ENCODE peak calls at places on chromosome 6, in six cellular contexts. One of them, this sample, is unnamed.

GRCh38 chr6:5701086-5701661 is 305.6 kb downstream of the NRN1 start:
- DNase-seq in coronary artery: no peak
- DNase-seq in heart right ventricle: no peak
- DNase-seq in pancreas: no peak
- DNase-seq in HCT116: no peak
- DNase-seq in PC-3: no peak
- DNase-seq in this sample: no peak

GRCh38 chr6:167031082-167031709 is 32.0 kb downstream of the CEP43 start:
- DNase-seq in coronary artery: no peak
- DNase-seq in heart right ventricle: no peak
- DNase-seq in pancreas: no peak
- DNase-seq in HCT116: no peak
- DNase-seq in PC-3: no peak
- DNase-seq in this sample: no peak

GRCh38 chr6:18958146-18958545 is 571.0 kb downstream of the RNF144B start:
- DNase-seq in coronary artery: no peak
- DNase-seq in heart right ventricle: no peak
- DNase-seq in pancreas: no peak
- DNase-seq in HCT116: no peak
- DNase-seq in PC-3: no peak
- DNase-seq in this sample: no peak

GRCh38 chr6:169213814-169214520 is 39.7 kb downstream of the THBS2 start:
- DNase-seq in coronary artery: no peak
- DNase-seq in heart right ventricle: no peak
- DNase-seq in pancreas: no peak
- DNase-seq in HCT116: no peak
- DNase-seq in PC-3: no peak
- DNase-seq in this sample: no peak

GRCh38 chr6:169292340-169293124 is 38.9 kb upstream of the THBS2 start:
- DNase-seq in coronary artery: no peak
- DNase-seq in heart right ventricle: no peak
- DNase-seq in pancreas: no peak
- DNase-seq in HCT116: peak
- DNase-seq in PC-3: peak
- DNase-seq in this sample: no peak

GRCh38 chr6:36727491-36728021 is 29.9 kb downstream of the RAB44 start:
- DNase-seq in coronary artery: no peak
- DNase-seq in heart right ventricle: no peak
- DNase-seq in pancreas: no peak
- DNase-seq in HCT116: no peak
- DNase-seq in PC-3: peak
- DNase-seq in this sample: no peak

GRCh38 chr6:164108092-164108491 is 693.6 kb downstream of the QKI start:
- DNase-seq in coronary artery: no peak
- DNase-seq in heart right ventricle: no peak
- DNase-seq in pancreas: no peak
- DNase-seq in HCT116: no peak
- DNase-seq in PC-3: no peak
- DNase-seq in this sample: no peak

GRCh38 chr6:110881929-110882629 is 7.5 kb downstream of the AMD1 start:
- DNase-seq in coronary artery: no peak
- DNase-seq in heart right ventricle: no peak
- DNase-seq in pancreas: no peak
- DNase-seq in HCT116: no peak
- DNase-seq in PC-3: no peak
- DNase-seq in this sample: no peak

GRCh38 chr6:124536792-124537191 is 425.4 kb upstream of the RNF217 start:
- DNase-seq in coronary artery: no peak
- DNase-seq in heart right ventricle: no peak
- DNase-seq in pancreas: no peak
- DNase-seq in HCT116: no peak
- DNase-seq in PC-3: no peak
- DNase-seq in this sample: no peak

GRCh38 chr6:166997768-166998255 is 1.4 kb upstream of the CEP43 start:
- DNase-seq in coronary artery: no peak
- DNase-seq in heart right ventricle: peak
- DNase-seq in pancreas: peak
- DNase-seq in HCT116: peak
- DNase-seq in PC-3: peak
- DNase-seq in this sample: peak

GRCh38 chr6:139376604-139377218 is 2.3 kb upstream of the CITED2 start:
- DNase-seq in coronary artery: no peak
- DNase-seq in heart right ventricle: no peak
- DNase-seq in pancreas: peak
- DNase-seq in HCT116: no peak
- DNase-seq in PC-3: peak
- DNase-seq in this sample: no peak

GRCh38 chr6:25133479-25133878 is 145.7 kb upstream of the CARMIL1 start:
- DNase-seq in coronary artery: no peak
- DNase-seq in heart right ventricle: no peak
- DNase-seq in pancreas: no peak
- DNase-seq in HCT116: no peak
- DNase-seq in PC-3: no peak
- DNase-seq in this sample: no peak

GRCh38 chr6:44270526-44271405 is 516 bp downstream of the TMEM151B start:
- DNase-seq in coronary artery: no peak
- DNase-seq in heart right ventricle: no peak
- DNase-seq in pancreas: no peak
- DNase-seq in HCT116: no peak
- DNase-seq in PC-3: no peak
- DNase-seq in this sample: no peak

GRCh38 chr6:84135291-84135690 is 92.2 kb downstream of the CEP162 start:
- DNase-seq in coronary artery: no peak
- DNase-seq in heart right ventricle: no peak
- DNase-seq in pancreas: no peak
- DNase-seq in HCT116: no peak
- DNase-seq in PC-3: no peak
- DNase-seq in this sample: no peak

GRCh38 chr6:151749341-151749740 is 58.1 kb upstream of the ESR1 start:
- DNase-seq in coronary artery: no peak
- DNase-seq in heart right ventricle: no peak
- DNase-seq in pancreas: no peak
- DNase-seq in HCT116: no peak
- DNase-seq in PC-3: no peak
- DNase-seq in this sample: no peak

GRCh38 chr6:80553071-80553740 is 446.7 kb downstream of the BCKDHB start:
- DNase-seq in coronary artery: no peak
- DNase-seq in heart right ventricle: no peak
- DNase-seq in pancreas: no peak
- DNase-seq in HCT116: no peak
- DNase-seq in PC-3: no peak
- DNase-seq in this sample: no peak

GRCh38 chr6:112163295-112164257 is 76.2 kb downstream of the FAM229B start:
- DNase-seq in coronary artery: no peak
- DNase-seq in heart right ventricle: peak
- DNase-seq in pancreas: peak
- DNase-seq in HCT116: peak
- DNase-seq in PC-3: peak
- DNase-seq in this sample: peak

GRCh38 chr6:160974304-160974771 is 17.2 kb upstream of the MAP3K4 start:
- DNase-seq in coronary artery: no peak
- DNase-seq in heart right ventricle: peak
- DNase-seq in pancreas: peak
- DNase-seq in HCT116: no peak
- DNase-seq in PC-3: no peak
- DNase-seq in this sample: no peak

GRCh38 chr6:21594427-21595264 is 1.1 kb downstream of the SOX4 start:
- DNase-seq in coronary artery: peak
- DNase-seq in heart right ventricle: peak
- DNase-seq in pancreas: peak
- DNase-seq in HCT116: no peak
- DNase-seq in PC-3: peak
- DNase-seq in this sample: peak

GRCh38 chr6:145813285-145814034 is 1.1 kb downstream of the FBXO30 start:
- DNase-seq in coronary artery: no peak
- DNase-seq in heart right ventricle: no peak
- DNase-seq in pancreas: no peak
- DNase-seq in HCT116: no peak
- DNase-seq in PC-3: peak
- DNase-seq in this sample: no peak

GRCh38 chr6:85569323-85569722 is 24.3 kb downstream of the SNX14 start:
- DNase-seq in coronary artery: no peak
- DNase-seq in heart right ventricle: no peak
- DNase-seq in pancreas: no peak
- DNase-seq in HCT116: no peak
- DNase-seq in PC-3: peak
- DNase-seq in this sample: no peak

GRCh38 chr6:165574770-165575549 is 88.1 kb downstream of the PDE10A start:
- DNase-seq in coronary artery: no peak
- DNase-seq in heart right ventricle: no peak
- DNase-seq in pancreas: no peak
- DNase-seq in HCT116: peak
- DNase-seq in PC-3: peak
- DNase-seq in this sample: no peak

GRCh38 chr6:4914412-4915159 is 89.3 kb downstream of the RPP40 start:
- DNase-seq in coronary artery: no peak
- DNase-seq in heart right ventricle: no peak
- DNase-seq in pancreas: no peak
- DNase-seq in HCT116: no peak
- DNase-seq in PC-3: peak
- DNase-seq in this sample: no peak

GRCh38 chr6:159979136-159979874 is 10.4 kb downstream of the IGF2R start:
- DNase-seq in coronary artery: no peak
- DNase-seq in heart right ventricle: peak
- DNase-seq in pancreas: no peak
- DNase-seq in HCT116: no peak
- DNase-seq in PC-3: peak
- DNase-seq in this sample: peak

GRCh38 chr6:18186033-18186432 is 30.8 kb downstream of the KDM1B start:
- DNase-seq in coronary artery: no peak
- DNase-seq in heart right ventricle: no peak
- DNase-seq in pancreas: no peak
- DNase-seq in HCT116: no peak
- DNase-seq in PC-3: peak
- DNase-seq in this sample: no peak

DNA sequence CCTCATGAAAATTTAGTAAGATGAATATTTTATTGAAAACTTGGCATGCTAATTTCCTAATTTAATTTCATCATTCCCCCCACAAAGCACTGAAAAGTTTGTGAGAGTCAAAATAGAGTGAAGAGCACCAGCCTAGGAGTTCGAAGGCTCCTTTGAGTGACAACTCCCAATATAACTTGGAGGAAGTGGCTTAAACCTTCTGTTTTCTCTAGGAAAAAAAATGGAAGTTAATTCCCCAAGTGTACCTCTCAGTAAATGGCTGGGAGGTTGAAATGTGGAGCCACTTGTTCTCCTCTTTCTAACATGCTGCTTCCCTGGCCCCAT is 107.3 kb downstream of the MAP3K7 start:
- DNase-seq in coronary artery: no peak
- DNase-seq in heart right ventricle: no peak
- DNase-seq in pancreas: no peak
- DNase-seq in HCT116: no peak
- DNase-seq in PC-3: no peak
- DNase-seq in this sample: no peak
- TF ChIP-seq CTCF in coronary artery: no peak
- TF ChIP-seq CTCF in heart right ventricle: no peak
- TF ChIP-seq CTCF in pancreas: peak
- TF ChIP-seq CTCF in HCT116: no peak
- TF ChIP-seq CTCF in PC-3: no peak
- TF ChIP-seq CTCF in this sample: no peak

GRCh38 chr6:136378888-136379287 is 89.2 kb upstream of the BCLAF1 start:
- DNase-seq in coronary artery: no peak
- DNase-seq in heart right ventricle: no peak
- DNase-seq in pancreas: no peak
- DNase-seq in HCT116: no peak
- DNase-seq in PC-3: peak
- DNase-seq in this sample: no peak
- TF ChIP-seq CTCF in coronary artery: no peak
- TF ChIP-seq CTCF in heart right ventricle: no peak
- TF ChIP-seq CTCF in pancreas: no peak
- TF ChIP-seq CTCF in HCT116: peak
- TF ChIP-seq CTCF in PC-3: peak
- TF ChIP-seq CTCF in this sample: peak

DNA sequence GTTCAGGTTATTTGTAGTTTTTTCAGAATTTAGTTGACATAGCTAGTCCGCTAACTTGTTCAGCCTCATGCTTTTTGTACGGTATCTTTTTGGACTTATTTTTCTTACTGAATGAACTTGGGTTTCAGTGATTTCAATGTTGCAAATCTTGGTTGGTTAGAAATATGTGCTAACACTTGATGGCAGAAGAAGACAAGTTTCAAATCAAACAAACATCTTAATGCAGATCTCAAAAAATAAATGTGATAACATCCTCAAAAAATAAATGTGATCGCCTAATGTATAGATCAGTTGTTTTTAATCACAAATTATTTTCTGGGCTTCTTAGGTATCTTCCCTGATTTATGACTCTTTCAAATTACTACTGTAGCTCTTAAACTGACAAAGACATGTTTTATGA is 70.6 kb downstream of the AKAP7 start:
- DNase-seq in coronary artery: no peak
- DNase-seq in heart right ventricle: no peak
- DNase-seq in pancreas: no peak
- DNase-seq in HCT116: no peak
- DNase-seq in PC-3: no peak
- DNase-seq in this sample: no peak
- TF ChIP-seq CTCF in coronary artery: no peak
- TF ChIP-seq CTCF in heart right ventricle: no peak
- TF ChIP-seq CTCF in pancreas: no peak
- TF ChIP-seq CTCF in HCT116: no peak
- TF ChIP-seq CTCF in PC-3: no peak
- TF ChIP-seq CTCF in this sample: no peak

DNA sequence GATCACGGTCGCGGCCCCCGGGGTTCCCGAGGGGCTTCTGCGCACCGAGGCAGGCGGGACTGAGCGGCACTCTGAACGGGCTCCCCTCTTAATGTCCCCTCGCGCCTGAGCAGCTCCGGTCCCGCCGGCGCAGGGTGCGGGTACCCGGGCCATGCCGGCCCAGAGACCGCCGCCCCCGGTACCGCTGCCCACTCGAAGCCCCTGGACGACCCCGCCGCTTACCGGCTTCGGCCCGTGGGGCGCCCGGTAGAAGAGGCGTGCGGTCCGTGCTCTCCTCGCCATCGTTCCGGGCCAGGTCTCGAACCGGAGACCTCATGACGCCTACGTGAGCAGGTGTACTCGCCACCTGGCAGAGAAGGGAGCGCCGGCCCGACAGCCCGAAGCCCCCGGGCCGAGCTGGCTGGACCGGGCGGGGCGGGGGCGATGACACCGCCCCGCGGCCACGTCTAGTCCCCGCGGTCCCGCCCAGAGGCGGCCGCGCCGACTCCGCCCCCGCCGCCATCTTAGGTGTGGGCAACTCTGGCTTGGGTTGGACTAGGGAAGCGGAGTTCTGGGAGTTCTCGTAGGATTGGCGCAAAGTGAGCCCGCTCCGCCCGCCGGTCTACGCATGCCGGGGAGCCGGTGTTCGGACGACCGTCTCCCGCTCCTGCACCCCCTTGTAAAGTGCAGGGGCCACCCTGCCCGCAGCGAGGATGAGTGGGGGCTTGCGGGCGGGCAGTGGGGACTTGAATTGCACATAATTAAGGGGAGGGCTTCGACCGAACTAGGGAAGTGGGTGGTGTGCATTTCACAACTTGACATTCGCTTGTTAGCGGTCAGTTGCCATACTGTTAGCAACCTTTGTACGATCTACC is at the start of gene SLC17A5:
- DNase-seq in coronary artery: peak
- DNase-seq in heart right ventricle: peak
- DNase-seq in pancreas: peak
- DNase-seq in HCT116: peak
- DNase-seq in PC-3: peak
- DNase-seq in this sample: peak
- TF ChIP-seq CTCF in coronary artery: no peak
- TF ChIP-seq CTCF in heart right ventricle: no peak
- TF ChIP-seq CTCF in pancreas: peak
- TF ChIP-seq CTCF in HCT116: no peak
- TF ChIP-seq CTCF in PC-3: no peak
- TF ChIP-seq CTCF in this sample: no peak